ENCODE peak calls at places on chromosomes 7 and 10, in ten cellular contexts. A is adrenal gland; E is astrocyte; H is IMR-90; Q is SJSA1; V is colonic mucosa; R is CD8-positive, alpha-beta T cell; M is lower lobe of right lung; L is heart left ventricle; I is K562. T is an unnamed sample. For H3K4me1 and H3K36me3, the result is how much of the 10 kb centered on the place peaks cover.

GRCh38 chr7:115183431-115184057 is 261.6 kb downstream of the MDFIC start:
- DNase-seq in A (no peak), E (peak), H (no peak), Q (no peak), V (no peak), R (no peak), M (no peak), L (no peak), I (no peak), T (no peak)

GRCh38 chr7:49500741-49501140 is 272.7 kb upstream of the VWC2 start:
- DNase-seq in A (no peak), E (no peak), H (no peak), Q (no peak), V (no peak), R (no peak), M (no peak), L (no peak), I (no peak), T (no peak)

GRCh38 chr7:9691286-9691685 is 1257.9 kb downstream of the NXPH1 start:
- DNase-seq in A (no peak), E (no peak), H (no peak), Q (no peak), V (no peak), R (no peak), M (no peak), L (no peak), I (no peak), T (no peak)

GRCh38 chr10:104780946-104781345 is 139.9 kb downstream of the SORCS3 start:
- DNase-seq in A (no peak), E (no peak), H (no peak), Q (no peak), V (no peak), R (no peak), M (no peak), L (no peak), I (no peak), T (no peak)

GRCh38 chr10:88332526-88333265 is 250.4 kb downstream of the RNLS start:
- DNase-seq in A (no peak), E (no peak), H (no peak), Q (no peak), V (no peak), R (no peak), M (no peak), L (no peak), I (no peak), T (no peak)

GRCh38 chr10:30040597-30040996 is 18.8 kb downstream of the JCAD start:
- DNase-seq in A (no peak), E (no peak), H (no peak), Q (no peak), V (no peak), R (no peak), M (no peak), L (no peak), I (no peak), T (no peak)

GRCh38 chr10:98135222-98135899 is 904 bp downstream of the R3HCC1L start:
- DNase-seq in A (no peak), E (peak), H (no peak), Q (no peak), V (no peak), R (no peak), M (no peak), L (no peak), I (no peak), T (no peak)

GRCh38 chr7:137130751-137131158 is 212.8 kb downstream of the PTN start:
- DNase-seq in A (no peak), E (peak), H (peak), Q (peak), V (no peak), R (no peak), M (no peak), L (no peak), I (no peak), T (no peak)

GRCh38 chr10:55200020-55200419 is 399.0 kb upstream of the PCDH15 start:
- DNase-seq in A (no peak), E (no peak), H (no peak), Q (no peak), V (no peak), R (no peak), M (no peak), L (no peak), I (no peak), T (no peak)

GRCh38 chr7:29224726-29225125 is 30.2 kb downstream of the CHN2 start:
- DNase-seq in A (no peak), E (peak), H (no peak), Q (no peak), V (no peak), R (no peak), M (no peak), L (no peak), I (no peak), T (no peak)

GRCh38 chr10:124114696-124115095 is 21.3 kb upstream of the CHST15 start:
- DNase-seq in A (no peak), E (no peak), H (no peak), Q (no peak), V (no peak), R (no peak), M (no peak), L (no peak), I (no peak), T (no peak)

GRCh38 chr7:84497873-84498272 is 303.3 kb upstream of the SEMA3A start:
- DNase-seq in A (no peak), E (peak), H (no peak), Q (no peak), V (no peak), R (no peak), M (no peak), L (no peak), I (no peak), T (no peak)

GRCh38 chr7:98294798-98295382 is 13.4 kb downstream of the BRI3 start:
- DNase-seq in A (peak), E (no peak), H (peak), Q (peak), V (peak), R (no peak), M (peak), L (no peak), I (peak), T (no peak)

GRCh38 chr7:16234493-16235151 is 186.7 kb downstream of the CRPPA start:
- DNase-seq in A (no peak), E (no peak), H (no peak), Q (no peak), V (no peak), R (no peak), M (no peak), L (no peak), I (no peak), T (no peak)

GRCh38 chr10:131685576-131685975 is 215.2 kb upstream of the PPP2R2D start:
- DNase-seq in A (peak), E (no peak), H (no peak), Q (no peak), V (no peak), R (no peak), M (no peak), L (no peak), I (no peak), T (no peak)

GRCh38 chr10:26739087-26739631 is 41.7 kb downstream of the PDSS1 start:
- DNase-seq in A (no peak), E (no peak), H (no peak), Q (no peak), V (no peak), R (no peak), M (no peak), L (no peak), I (no peak), T (no peak)

GRCh38 chr7:25951414-25952276 is 200.4 kb upstream of the NFE2L3 start:
- DNase-seq in A (peak), E (no peak), H (no peak), Q (no peak), V (peak), R (no peak), M (no peak), L (no peak), I (peak), T (no peak)

GRCh38 chr10:91090761-91091529 is 129.5 kb upstream of the PCGF5 start:
- DNase-seq in A (no peak), E (peak), H (no peak), Q (no peak), V (no peak), R (no peak), M (no peak), L (no peak), I (no peak), T (no peak)

DNA sequence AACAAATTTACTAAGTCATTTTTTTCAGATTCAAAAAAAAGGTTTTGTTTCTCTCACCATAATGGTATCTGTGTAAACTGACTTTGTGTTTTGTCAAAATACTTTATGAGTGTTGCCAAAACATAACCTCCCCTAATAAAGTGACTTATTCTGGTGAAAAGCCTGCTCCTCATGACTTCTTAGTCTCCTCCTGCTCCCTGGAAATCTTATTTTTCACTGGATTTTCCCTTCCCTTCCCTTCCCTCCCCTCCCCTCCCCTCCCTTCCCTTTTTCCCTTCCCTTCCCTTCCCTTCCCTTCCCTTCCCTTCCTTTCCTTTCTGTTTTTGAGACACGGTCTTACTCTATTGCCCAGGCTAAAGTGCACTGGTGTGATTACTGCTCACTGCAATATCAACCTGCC is 650.1 kb upstream of the GHITM start:
- DNase-seq in A (no peak), E (no peak), H (no peak), Q (no peak), V (no peak), R (no peak), M (no peak), L (no peak), I (no peak), T (no peak)
- H3K4me1 ChIP-seq in A (under half), E (under half), H (under half), Q (under half), V (under half), R (under half), M (under half), L (under half), I (under half), T (under half)

DNA sequence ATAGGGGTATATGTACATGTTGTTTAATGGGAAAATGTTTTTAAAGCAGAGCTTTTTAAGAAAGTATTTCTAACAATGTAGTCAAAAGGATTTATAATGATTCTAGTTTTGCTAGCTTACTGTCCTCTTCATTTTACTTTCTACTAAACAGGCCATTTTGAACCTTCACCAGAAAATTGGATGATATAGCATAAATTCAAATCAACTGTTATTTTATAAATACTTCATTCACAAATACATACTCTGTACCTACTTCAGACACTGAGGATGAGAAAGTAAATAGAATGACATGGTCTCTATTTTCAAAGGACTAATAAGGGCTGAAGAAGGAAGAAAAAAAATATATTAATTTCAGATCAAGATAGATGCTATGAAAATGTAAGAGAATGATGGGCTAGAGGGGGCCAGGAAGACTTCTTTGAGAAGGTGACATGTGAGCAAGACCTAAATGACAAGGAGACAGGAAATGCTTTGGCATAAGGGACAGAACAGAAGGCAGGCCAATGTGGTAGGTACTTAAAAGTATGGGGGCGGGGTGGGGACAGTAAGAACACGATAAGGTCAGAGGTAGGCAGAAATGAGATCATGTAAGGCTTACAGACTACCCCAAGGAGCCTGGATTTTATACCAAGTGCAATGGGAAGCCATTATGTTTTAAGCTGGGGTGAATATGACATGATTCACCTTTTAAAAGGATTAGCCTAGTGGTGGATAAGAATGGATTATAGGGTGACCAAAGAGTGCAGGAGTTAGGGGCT is 5.2 kb downstream of the NAMPT start:
- DNase-seq in A (no peak), E (no peak), H (no peak), Q (no peak), V (no peak), R (no peak), M (no peak), L (no peak), I (peak), T (no peak)
- H3K36me3 ChIP-seq in A (under half), E (under half), H (under half), Q (under half), V (under half), R (under half), M (under half), L (under half), I (half or more), T (under half)

DNA sequence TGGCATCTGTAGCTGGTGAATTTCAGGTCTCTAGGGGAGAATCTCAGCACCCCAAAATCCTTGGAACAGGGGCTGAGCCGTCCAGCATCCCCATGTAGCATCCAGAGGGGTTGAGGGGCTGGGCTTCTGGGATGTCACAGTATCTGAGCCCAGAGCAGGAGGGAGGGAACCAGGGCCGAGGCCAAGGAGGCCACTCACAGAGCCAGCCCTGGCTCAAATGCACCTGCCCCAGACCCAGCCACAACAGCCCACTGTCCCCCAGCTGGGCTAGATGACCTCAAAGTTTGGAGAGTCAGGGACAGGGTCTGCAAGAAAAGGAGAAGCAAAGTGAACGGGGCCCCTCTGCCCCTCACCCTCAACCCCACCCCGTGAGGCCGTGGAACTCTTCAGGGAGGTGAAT is 22.3 kb downstream of the VSIR start:
- DNase-seq in A (no peak), E (no peak), H (no peak), Q (no peak), V (no peak), R (no peak), M (no peak), L (no peak), I (no peak), T (no peak)
- H3K4me1 ChIP-seq in A (under half), E (under half), H (under half), Q (under half), V (under half), R (half or more), M (half or more), L (half or more), I (half or more), T (half or more)

GRCh38 chr10:5921746-5922145 is 31.7 kb downstream of the FBH1 start:
- DNase-seq in A (no peak), E (no peak), H (no peak), Q (no peak), V (no peak), R (no peak), M (no peak), L (no peak), I (no peak), T (no peak)
- H3K36me3 ChIP-seq in A (half or more), E (half or more), H (half or more), Q (half or more), V (under half), R (under half), M (half or more), L (half or more), I (half or more), T (half or more)

GRCh38 chr10:62052276-62052675 is 150.8 kb downstream of the ARID5B start:
- DNase-seq in A (no peak), E (no peak), H (no peak), Q (no peak), V (no peak), R (no peak), M (no peak), L (no peak), I (no peak), T (no peak)
- H3K4me1 ChIP-seq in A (under half), E (half or more), H (under half), Q (half or more), V (under half), R (under half), M (half or more), L (half or more), I (under half), T (half or more)

GRCh38 chr10:33211123-33211878 is 123.2 kb downstream of the NRP1 start:
- DNase-seq in A (no peak), E (peak), H (peak), Q (peak), V (no peak), R (peak), M (no peak), L (no peak), I (no peak), T (no peak)
- H3K36me3 ChIP-seq in A (under half), E (under half), H (under half), Q (half or more), V (under half), R (under half), M (half or more), L (under half), I (under half), T (under half)

GRCh38 chr10:106661133-106661766 is 503.3 kb downstream of the SORCS1 start:
- DNase-seq in A (no peak), E (no peak), H (no peak), Q (no peak), V (no peak), R (no peak), M (no peak), L (no peak), I (no peak), T (no peak)
- H3K4me1 ChIP-seq in A (under half), E (under half), H (under half), Q (under half), V (under half), R (under half), M (under half), L (under half), I (under half), T (under half)

T was measured in CD8-positive, alpha-beta memory T cell.